ENCODE peak calls at places on chromosome 14, in ten cellular contexts. One of them, this sample, is unnamed.

GRCh38 chr14:99609245-99610117 is 5.5 kb upstream of the CCDC85C start:
- DNase-seq in cardiac muscle cell: no peak
- DNase-seq in astrocyte of the spinal cord: no peak
- DNase-seq in transverse colon: peak
- DNase-seq in GM23338: no peak
- DNase-seq in CD4-positive, alpha-beta T cell: no peak
- DNase-seq in uterus: peak
- DNase-seq in PC-3: peak
- DNase-seq in right lobe of liver: no peak
- DNase-seq in adrenal gland: no peak
- DNase-seq in this sample: no peak

GRCh38 chr14:103984196-103984595 is 41.9 kb upstream of the RD3L start:
- DNase-seq in cardiac muscle cell: no peak
- DNase-seq in GM23338: no peak
- DNase-seq in adrenal gland: no peak
- DNase-seq in PC-3: no peak
- DNase-seq in uterus: no peak
- DNase-seq in CD4-positive, alpha-beta T cell: no peak
- DNase-seq in transverse colon: no peak
- DNase-seq in astrocyte of the spinal cord: no peak
- DNase-seq in right lobe of liver: no peak
- DNase-seq in this sample: no peak

GRCh38 chr14:67512463-67513134 is 20.5 kb upstream of the PLEKHH1 start:
- DNase-seq in cardiac muscle cell: no peak
- DNase-seq in uterus: no peak
- DNase-seq in astrocyte of the spinal cord: no peak
- DNase-seq in adrenal gland: no peak
- DNase-seq in GM23338: no peak
- DNase-seq in PC-3: no peak
- DNase-seq in right lobe of liver: no peak
- DNase-seq in CD4-positive, alpha-beta T cell: no peak
- DNase-seq in transverse colon: no peak
- DNase-seq in this sample: no peak

GRCh38 chr14:76386922-76387782 is 11.2 kb downstream of the ESRRB start:
- DNase-seq in GM23338: peak
- DNase-seq in uterus: peak
- DNase-seq in transverse colon: peak
- DNase-seq in PC-3: peak
- DNase-seq in right lobe of liver: peak
- DNase-seq in adrenal gland: peak
- DNase-seq in cardiac muscle cell: peak
- DNase-seq in astrocyte of the spinal cord: peak
- DNase-seq in CD4-positive, alpha-beta T cell: peak
- DNase-seq in this sample: no peak

GRCh38 chr14:57487771-57488170 is 5.9 kb downstream of the CCDC198 start:
- DNase-seq in right lobe of liver: no peak
- DNase-seq in CD4-positive, alpha-beta T cell: no peak
- DNase-seq in transverse colon: no peak
- DNase-seq in cardiac muscle cell: no peak
- DNase-seq in PC-3: peak
- DNase-seq in uterus: no peak
- DNase-seq in GM23338: no peak
- DNase-seq in adrenal gland: no peak
- DNase-seq in astrocyte of the spinal cord: peak
- DNase-seq in this sample: no peak

GRCh38 chr14:54435500-54435981 is 5.6 kb downstream of the CNIH1 start:
- DNase-seq in transverse colon: no peak
- DNase-seq in CD4-positive, alpha-beta T cell: no peak
- DNase-seq in adrenal gland: no peak
- DNase-seq in right lobe of liver: no peak
- DNase-seq in PC-3: peak
- DNase-seq in astrocyte of the spinal cord: peak
- DNase-seq in GM23338: no peak
- DNase-seq in uterus: no peak
- DNase-seq in cardiac muscle cell: peak
- DNase-seq in this sample: no peak

GRCh38 chr14:62347658-62348057 is 585.4 kb downstream of the SNAPC1 start:
- DNase-seq in right lobe of liver: no peak
- DNase-seq in transverse colon: no peak
- DNase-seq in GM23338: no peak
- DNase-seq in adrenal gland: no peak
- DNase-seq in PC-3: no peak
- DNase-seq in uterus: no peak
- DNase-seq in cardiac muscle cell: no peak
- DNase-seq in astrocyte of the spinal cord: no peak
- DNase-seq in CD4-positive, alpha-beta T cell: no peak
- DNase-seq in this sample: no peak

GRCh38 chr14:85093631-85094330 is 436.2 kb upstream of the FLRT2 start:
- DNase-seq in astrocyte of the spinal cord: peak
- DNase-seq in cardiac muscle cell: peak
- DNase-seq in transverse colon: no peak
- DNase-seq in PC-3: no peak
- DNase-seq in uterus: no peak
- DNase-seq in CD4-positive, alpha-beta T cell: no peak
- DNase-seq in adrenal gland: no peak
- DNase-seq in right lobe of liver: no peak
- DNase-seq in GM23338: no peak
- DNase-seq in this sample: no peak

GRCh38 chr14:89466460-89466859 is 49.4 kb upstream of the FOXN3 start:
- DNase-seq in PC-3: no peak
- DNase-seq in transverse colon: no peak
- DNase-seq in adrenal gland: no peak
- DNase-seq in astrocyte of the spinal cord: no peak
- DNase-seq in right lobe of liver: no peak
- DNase-seq in GM23338: no peak
- DNase-seq in uterus: no peak
- DNase-seq in CD4-positive, alpha-beta T cell: no peak
- DNase-seq in cardiac muscle cell: no peak
- DNase-seq in this sample: no peak

GRCh38 chr14:89469210-89470198 is 52.5 kb upstream of the FOXN3 start:
- DNase-seq in PC-3: no peak
- DNase-seq in CD4-positive, alpha-beta T cell: no peak
- DNase-seq in right lobe of liver: no peak
- DNase-seq in uterus: no peak
- DNase-seq in adrenal gland: no peak
- DNase-seq in GM23338: no peak
- DNase-seq in astrocyte of the spinal cord: no peak
- DNase-seq in transverse colon: no peak
- DNase-seq in cardiac muscle cell: no peak
- DNase-seq in this sample: no peak

GRCh38 chr14:89466939-89467338 is 49.9 kb upstream of the FOXN3 start:
- DNase-seq in adrenal gland: no peak
- DNase-seq in transverse colon: no peak
- DNase-seq in uterus: no peak
- DNase-seq in astrocyte of the spinal cord: no peak
- DNase-seq in right lobe of liver: no peak
- DNase-seq in GM23338: no peak
- DNase-seq in CD4-positive, alpha-beta T cell: no peak
- DNase-seq in cardiac muscle cell: peak
- DNase-seq in PC-3: no peak
- DNase-seq in this sample: no peak

DNA sequence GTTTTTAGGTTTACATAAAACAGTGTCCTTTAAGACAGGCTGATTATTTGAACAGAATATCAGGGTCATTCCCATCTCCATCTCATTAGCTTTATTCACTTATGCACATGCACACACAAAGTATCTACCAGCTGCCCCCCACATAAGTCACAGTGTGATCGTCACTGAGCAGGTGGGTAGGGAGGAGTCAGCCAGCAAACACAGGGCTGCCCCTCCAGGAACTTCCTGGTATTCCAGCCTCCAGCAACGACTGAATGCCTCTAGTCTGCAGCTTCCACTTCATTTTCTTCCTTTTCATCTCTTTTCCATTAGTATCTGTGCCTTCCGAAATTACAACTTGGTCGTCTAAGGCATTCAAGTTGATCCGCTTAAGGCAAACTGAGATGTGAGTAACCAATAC is 48.9 kb upstream of the FOXN3 start:
- DNase-seq in PC-3: no peak
- DNase-seq in GM23338: peak
- DNase-seq in adrenal gland: no peak
- DNase-seq in right lobe of liver: no peak
- DNase-seq in transverse colon: no peak
- DNase-seq in uterus: no peak
- DNase-seq in cardiac muscle cell: no peak
- DNase-seq in CD4-positive, alpha-beta T cell: no peak
- DNase-seq in astrocyte of the spinal cord: no peak
- DNase-seq in this sample: no peak
- TF ChIP-seq CTCF in PC-3: no peak
- TF ChIP-seq CTCF in GM23338: no peak
- TF ChIP-seq CTCF in adrenal gland: no peak
- TF ChIP-seq CTCF in right lobe of liver: no peak
- TF ChIP-seq CTCF in transverse colon: no peak
- TF ChIP-seq CTCF in uterus: no peak
- TF ChIP-seq CTCF in cardiac muscle cell: no peak
- TF ChIP-seq CTCF in CD4-positive, alpha-beta T cell: no peak
- TF ChIP-seq CTCF in astrocyte of the spinal cord: no peak
- TF ChIP-seq CTCF in this sample: no peak

GRCh38 chr14:74841230-74842207 is 34.4 kb downstream of the PROX2 start:
- DNase-seq in transverse colon: no peak
- DNase-seq in cardiac muscle cell: no peak
- DNase-seq in PC-3: no peak
- DNase-seq in uterus: no peak
- DNase-seq in GM23338: no peak
- DNase-seq in astrocyte of the spinal cord: no peak
- DNase-seq in CD4-positive, alpha-beta T cell: no peak
- DNase-seq in adrenal gland: no peak
- DNase-seq in right lobe of liver: no peak
- DNase-seq in this sample: no peak

GRCh38 chr14:74846168-74846567 is 29.8 kb downstream of the PROX2 start:
- DNase-seq in adrenal gland: no peak
- DNase-seq in cardiac muscle cell: peak
- DNase-seq in astrocyte of the spinal cord: peak
- DNase-seq in uterus: no peak
- DNase-seq in right lobe of liver: no peak
- DNase-seq in CD4-positive, alpha-beta T cell: no peak
- DNase-seq in GM23338: no peak
- DNase-seq in transverse colon: no peak
- DNase-seq in PC-3: no peak
- DNase-seq in this sample: no peak

GRCh38 chr14:74840603-74841030 is 35.3 kb downstream of the PROX2 start:
- DNase-seq in CD4-positive, alpha-beta T cell: no peak
- DNase-seq in transverse colon: no peak
- DNase-seq in astrocyte of the spinal cord: no peak
- DNase-seq in right lobe of liver: no peak
- DNase-seq in cardiac muscle cell: no peak
- DNase-seq in PC-3: no peak
- DNase-seq in uterus: no peak
- DNase-seq in GM23338: no peak
- DNase-seq in adrenal gland: no peak
- DNase-seq in this sample: no peak

GRCh38 chr14:74846968-74847549 is 28.9 kb downstream of the PROX2 start:
- DNase-seq in CD4-positive, alpha-beta T cell: no peak
- DNase-seq in right lobe of liver: no peak
- DNase-seq in cardiac muscle cell: peak
- DNase-seq in adrenal gland: no peak
- DNase-seq in PC-3: peak
- DNase-seq in uterus: no peak
- DNase-seq in transverse colon: no peak
- DNase-seq in astrocyte of the spinal cord: peak
- DNase-seq in GM23338: no peak
- DNase-seq in this sample: no peak

GRCh38 chr14:74843653-74844052 is 32.3 kb downstream of the PROX2 start:
- DNase-seq in right lobe of liver: no peak
- DNase-seq in PC-3: no peak
- DNase-seq in astrocyte of the spinal cord: peak
- DNase-seq in transverse colon: no peak
- DNase-seq in adrenal gland: no peak
- DNase-seq in cardiac muscle cell: peak
- DNase-seq in CD4-positive, alpha-beta T cell: no peak
- DNase-seq in uterus: no peak
- DNase-seq in GM23338: no peak
- DNase-seq in this sample: no peak
- TF ChIP-seq CTCF in right lobe of liver: no peak
- TF ChIP-seq CTCF in PC-3: no peak
- TF ChIP-seq CTCF in astrocyte of the spinal cord: no peak
- TF ChIP-seq CTCF in transverse colon: no peak
- TF ChIP-seq CTCF in adrenal gland: no peak
- TF ChIP-seq CTCF in cardiac muscle cell: no peak
- TF ChIP-seq CTCF in CD4-positive, alpha-beta T cell: no peak
- TF ChIP-seq CTCF in uterus: no peak
- TF ChIP-seq CTCF in GM23338: no peak
- TF ChIP-seq CTCF in this sample: no peak

DNA sequence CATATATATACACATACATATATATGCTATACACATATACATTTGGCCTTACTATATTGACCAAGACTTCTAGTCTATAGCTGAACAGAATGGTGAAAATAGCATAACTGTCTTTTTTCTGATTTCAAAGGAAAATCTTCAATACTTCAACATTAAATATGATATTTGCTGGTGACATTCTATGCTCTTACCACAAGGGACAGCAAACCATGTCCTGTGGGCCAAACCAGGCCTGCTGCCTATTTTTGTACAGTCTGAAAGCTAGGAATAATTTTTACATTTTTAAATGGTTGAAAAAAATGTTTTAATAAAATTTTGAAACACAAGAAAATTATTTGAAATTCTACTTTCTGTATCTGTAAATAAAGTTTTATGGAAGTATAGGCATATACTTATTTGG is 63.6 kb downstream of the EML5 start:
- DNase-seq in GM23338: no peak
- DNase-seq in transverse colon: no peak
- DNase-seq in right lobe of liver: no peak
- DNase-seq in PC-3: peak
- DNase-seq in CD4-positive, alpha-beta T cell: no peak
- DNase-seq in cardiac muscle cell: no peak
- DNase-seq in adrenal gland: no peak
- DNase-seq in uterus: no peak
- DNase-seq in astrocyte of the spinal cord: no peak
- DNase-seq in this sample: no peak
- TF ChIP-seq CTCF in GM23338: no peak
- TF ChIP-seq CTCF in transverse colon: no peak
- TF ChIP-seq CTCF in right lobe of liver: no peak
- TF ChIP-seq CTCF in PC-3: peak
- TF ChIP-seq CTCF in CD4-positive, alpha-beta T cell: no peak
- TF ChIP-seq CTCF in cardiac muscle cell: peak
- TF ChIP-seq CTCF in adrenal gland: peak
- TF ChIP-seq CTCF in uterus: no peak
- TF ChIP-seq CTCF in astrocyte of the spinal cord: peak
- TF ChIP-seq CTCF in this sample: no peak

GRCh38 chr14:24818054-24818822 is 184.2 kb upstream of the GZMB start:
- DNase-seq in PC-3: no peak
- DNase-seq in cardiac muscle cell: peak
- DNase-seq in astrocyte of the spinal cord: peak
- DNase-seq in GM23338: no peak
- DNase-seq in transverse colon: peak
- DNase-seq in right lobe of liver: peak
- DNase-seq in uterus: no peak
- DNase-seq in adrenal gland: no peak
- DNase-seq in CD4-positive, alpha-beta T cell: no peak
- DNase-seq in this sample: no peak

GRCh38 chr14:24818823-24819341 is 184.9 kb upstream of the GZMB start:
- DNase-seq in uterus: no peak
- DNase-seq in PC-3: no peak
- DNase-seq in GM23338: no peak
- DNase-seq in astrocyte of the spinal cord: no peak
- DNase-seq in transverse colon: no peak
- DNase-seq in adrenal gland: no peak
- DNase-seq in right lobe of liver: no peak
- DNase-seq in CD4-positive, alpha-beta T cell: no peak
- DNase-seq in cardiac muscle cell: no peak
- DNase-seq in this sample: no peak

GRCh38 chr14:24816929-24817637 is 183.1 kb upstream of the GZMB start:
- DNase-seq in adrenal gland: no peak
- DNase-seq in uterus: no peak
- DNase-seq in right lobe of liver: peak
- DNase-seq in astrocyte of the spinal cord: no peak
- DNase-seq in GM23338: no peak
- DNase-seq in cardiac muscle cell: no peak
- DNase-seq in CD4-positive, alpha-beta T cell: no peak
- DNase-seq in transverse colon: peak
- DNase-seq in PC-3: no peak
- DNase-seq in this sample: no peak

GRCh38 chr14:24816011-24816928 is 182.3 kb upstream of the GZMB start:
- DNase-seq in CD4-positive, alpha-beta T cell: no peak
- DNase-seq in cardiac muscle cell: peak
- DNase-seq in transverse colon: peak
- DNase-seq in uterus: no peak
- DNase-seq in right lobe of liver: peak
- DNase-seq in PC-3: no peak
- DNase-seq in GM23338: no peak
- DNase-seq in adrenal gland: peak
- DNase-seq in astrocyte of the spinal cord: no peak
- DNase-seq in this sample: no peak

DNA sequence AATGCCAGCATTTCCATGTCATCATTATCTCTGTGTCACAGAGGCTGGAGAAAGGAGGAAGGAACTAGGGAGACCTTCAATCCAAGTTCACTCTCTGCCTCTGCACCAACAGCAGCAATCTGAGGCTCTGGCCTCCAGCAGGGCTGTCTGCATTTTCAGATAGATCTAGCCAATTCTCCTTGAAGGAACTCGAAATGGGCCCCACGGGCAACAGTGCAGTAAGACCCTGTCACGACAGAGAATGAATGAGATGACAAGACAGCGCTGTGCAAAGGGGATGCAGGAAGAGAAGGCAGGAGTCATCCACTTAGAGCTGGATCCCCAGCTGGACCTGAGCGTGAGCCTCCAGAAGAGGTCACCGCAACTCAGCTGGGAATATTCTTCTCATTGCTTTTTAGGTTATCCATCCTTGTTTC is 183.7 kb upstream of the GZMB start:
- DNase-seq in adrenal gland: no peak
- DNase-seq in transverse colon: peak
- DNase-seq in uterus: no peak
- DNase-seq in cardiac muscle cell: peak
- DNase-seq in PC-3: no peak
- DNase-seq in CD4-positive, alpha-beta T cell: no peak
- DNase-seq in astrocyte of the spinal cord: no peak
- DNase-seq in GM23338: peak
- DNase-seq in right lobe of liver: no peak
- DNase-seq in this sample: no peak
- TF ChIP-seq CTCF in adrenal gland: no peak
- TF ChIP-seq CTCF in transverse colon: no peak
- TF ChIP-seq CTCF in uterus: peak
- TF ChIP-seq CTCF in cardiac muscle cell: peak
- TF ChIP-seq CTCF in PC-3: no peak
- TF ChIP-seq CTCF in CD4-positive, alpha-beta T cell: no peak
- TF ChIP-seq CTCF in astrocyte of the spinal cord: peak
- TF ChIP-seq CTCF in GM23338: peak
- TF ChIP-seq CTCF in right lobe of liver: peak
- TF ChIP-seq CTCF in this sample: no peak